ENCODE peak calls at places on chromosomes 13 and 19, in eight cellular contexts. J, O, X, H, P, D, T and M are unnamed samples.

GRCh38 chr13:98571955-98572662 is 4.8 kb downstream of the STK24 start:
- DNase-seq in H (peak), P (no peak), T (peak), X (peak), O (no peak), J (peak), D (no peak), M (no peak)

GRCh38 chr13:100434010-100434763 is 154.4 kb downstream of the GGACT start:
- DNase-seq in O (peak), P (no peak), X (peak), T (no peak), D (no peak), J (no peak), H (no peak), M (peak)

GRCh38 chr13:113548778-113549621 is 35.6 kb upstream of the TFDP1 start:
- DNase-seq in P (no peak), X (no peak), O (no peak), D (no peak), T (no peak), J (no peak), H (no peak), M (no peak)

GRCh38 chr19:30222428-30222873 is 149.7 kb upstream of the ZNF536 start:
- DNase-seq in X (no peak), O (no peak), D (no peak), H (no peak), J (no peak), T (peak), P (no peak), M (no peak)

GRCh38 chr19:55069137-55069858 is 6.3 kb upstream of the RDH13 start:
- DNase-seq in J (no peak), O (peak), X (peak), P (no peak), H (no peak), D (peak), T (no peak), M (peak)

GRCh38 chr13:52749446-52749845 is 9.8 kb upstream of the CNMD start:
- DNase-seq in P (no peak), T (no peak), J (no peak), H (no peak), X (peak), O (no peak), D (no peak), M (no peak)

GRCh38 chr19:35636651-35637050 is 4.9 kb upstream of the ETV2 start:
- DNase-seq in D (no peak), P (no peak), H (no peak), O (no peak), T (no peak), X (no peak), J (no peak), M (no peak)

GRCh38 chr19:7652061-7652641 is 15.2 kb downstream of the STXBP2 start:
- DNase-seq in T (peak), X (peak), H (peak), J (peak), O (peak), P (peak), D (peak), M (peak)

GRCh38 chr19:19679176-19680073 is 10.8 kb downstream of the ZNF101 start:
- DNase-seq in O (no peak), H (no peak), P (no peak), T (no peak), X (no peak), D (no peak), J (no peak), M (no peak)

GRCh38 chr13:85828094-85828684 is 29.0 kb upstream of the SLITRK6 start:
- DNase-seq in D (no peak), T (no peak), P (no peak), O (peak), H (no peak), X (peak), J (no peak), M (no peak)

GRCh38 chr13:40401911-40402776 is 264.3 kb downstream of the FOXO1 start:
- DNase-seq in T (peak), O (peak), D (peak), X (peak), P (peak), J (no peak), H (peak), M (peak)

GRCh38 chr13:77696006-77696862 is 1.3 kb upstream of the SLAIN1 start:
- DNase-seq in H (no peak), D (no peak), J (no peak), T (no peak), X (peak), P (no peak), O (no peak), M (no peak)

GRCh38 chr19:3042545-3043267 is 13.6 kb upstream of the TLE2 start:
- DNase-seq in J (no peak), P (no peak), H (no peak), X (peak), O (no peak), T (no peak), D (no peak), M (no peak)

GRCh38 chr13:99689955-99690354 is 188.7 kb downstream of the TM9SF2 start:
- DNase-seq in P (no peak), D (no peak), O (no peak), H (no peak), J (no peak), T (no peak), X (no peak), M (no peak)